ENCODE peak calls at places on chromosomes 5 and 9, in eight cellular contexts. One of them, this sample, is unnamed.

GRCh38 chr9:127522727-127523126 is 71.4 kb downstream of the LRSAM1 start:
- DNase-seq in H9: no peak
- DNase-seq in heart right ventricle: no peak
- DNase-seq in posterior vena cava: no peak
- DNase-seq in central memory CD4-positive, alpha-beta T cell: no peak
- DNase-seq in activated T-helper 9 cell treated with anti-CD3 and anti-CD28 coated beads, Interleukin-2, amount 50 U/mL, for 16 hours: no peak
- DNase-seq in NCI-H2171: no peak
- DNase-seq in epithelial cell of esophagus: peak; percentile 85
- DNase-seq in this sample: no peak

GRCh38 chr5:128844354-128844923 is 120.8 kb upstream of the SLC27A6 start:
- DNase-seq in H9: no peak
- DNase-seq in heart right ventricle: no peak
- DNase-seq in posterior vena cava: no peak
- DNase-seq in central memory CD4-positive, alpha-beta T cell: no peak
- DNase-seq in activated T-helper 9 cell treated with anti-CD3 and anti-CD28 coated beads, Interleukin-2, amount 50 U/mL, for 16 hours: no peak
- DNase-seq in NCI-H2171: no peak
- DNase-seq in epithelial cell of esophagus: peak; percentile 39
- DNase-seq in this sample: no peak

GRCh38 chr5:35803221-35803651 is 53.5 kb upstream of the IL7R start:
- DNase-seq in H9: peak; percentile 80
- DNase-seq in heart right ventricle: peak; percentile 12
- DNase-seq in posterior vena cava: no peak
- DNase-seq in central memory CD4-positive, alpha-beta T cell: peak; percentile 40
- DNase-seq in activated T-helper 9 cell treated with anti-CD3 and anti-CD28 coated beads, Interleukin-2, amount 50 U/mL, for 16 hours: no peak
- DNase-seq in NCI-H2171: peak; percentile 85
- DNase-seq in epithelial cell of esophagus: no peak
- DNase-seq in this sample: no peak

GRCh38 chr9:4382722-4383317 is 83.0 kb upstream of the GLIS3 start:
- DNase-seq in H9: no peak
- DNase-seq in heart right ventricle: no peak
- DNase-seq in posterior vena cava: no peak
- DNase-seq in central memory CD4-positive, alpha-beta T cell: peak; percentile 14
- DNase-seq in activated T-helper 9 cell treated with anti-CD3 and anti-CD28 coated beads, Interleukin-2, amount 50 U/mL, for 16 hours: no peak
- DNase-seq in NCI-H2171: peak; percentile 49
- DNase-seq in epithelial cell of esophagus: peak; percentile 54
- DNase-seq in this sample: no peak

GRCh38 chr5:95163079-95163478 is 121.8 kb downstream of the MCTP1 start:
- DNase-seq in H9: no peak
- DNase-seq in heart right ventricle: no peak
- DNase-seq in posterior vena cava: no peak
- DNase-seq in central memory CD4-positive, alpha-beta T cell: no peak
- DNase-seq in activated T-helper 9 cell treated with anti-CD3 and anti-CD28 coated beads, Interleukin-2, amount 50 U/mL, for 16 hours: no peak
- DNase-seq in NCI-H2171: no peak
- DNase-seq in epithelial cell of esophagus: no peak
- DNase-seq in this sample: no peak

GRCh38 chr5:141871870-141872269 is 6.3 kb downstream of the PCDH1 start:
- DNase-seq in H9: no peak
- DNase-seq in heart right ventricle: no peak
- DNase-seq in posterior vena cava: no peak
- DNase-seq in central memory CD4-positive, alpha-beta T cell: no peak
- DNase-seq in activated T-helper 9 cell treated with anti-CD3 and anti-CD28 coated beads, Interleukin-2, amount 50 U/mL, for 16 hours: no peak
- DNase-seq in NCI-H2171: no peak
- DNase-seq in epithelial cell of esophagus: no peak
- DNase-seq in this sample: no peak

GRCh38 chr5:149456597-149457392 is 77.7 kb upstream of the IL17B start:
- DNase-seq in H9: no peak
- DNase-seq in heart right ventricle: no peak
- DNase-seq in posterior vena cava: no peak
- DNase-seq in central memory CD4-positive, alpha-beta T cell: no peak
- DNase-seq in activated T-helper 9 cell treated with anti-CD3 and anti-CD28 coated beads, Interleukin-2, amount 50 U/mL, for 16 hours: no peak
- DNase-seq in NCI-H2171: no peak
- DNase-seq in epithelial cell of esophagus: no peak
- DNase-seq in this sample: no peak

GRCh38 chr9:113564804-113565237 is 101.3 kb downstream of the RGS3 start:
- DNase-seq in H9: peak; percentile 76
- DNase-seq in heart right ventricle: peak; percentile 79
- DNase-seq in posterior vena cava: peak; percentile 86
- DNase-seq in central memory CD4-positive, alpha-beta T cell: no peak
- DNase-seq in activated T-helper 9 cell treated with anti-CD3 and anti-CD28 coated beads, Interleukin-2, amount 50 U/mL, for 16 hours: no peak
- DNase-seq in NCI-H2171: peak; percentile 25
- DNase-seq in epithelial cell of esophagus: peak; percentile 73
- DNase-seq in this sample: no peak

GRCh38 chr5:135221187-135221473 is 177.9 kb downstream of the MACROH2A1 start:
- DNase-seq in H9: no peak
- DNase-seq in heart right ventricle: no peak
- DNase-seq in posterior vena cava: peak; percentile 12
- DNase-seq in central memory CD4-positive, alpha-beta T cell: no peak
- DNase-seq in activated T-helper 9 cell treated with anti-CD3 and anti-CD28 coated beads, Interleukin-2, amount 50 U/mL, for 16 hours: no peak
- DNase-seq in NCI-H2171: no peak
- DNase-seq in epithelial cell of esophagus: no peak
- DNase-seq in this sample: no peak

GRCh38 chr5:124402144-124402581 is 344.3 kb downstream of the ZNF608 start:
- DNase-seq in H9: no peak
- DNase-seq in heart right ventricle: no peak
- DNase-seq in posterior vena cava: no peak
- DNase-seq in central memory CD4-positive, alpha-beta T cell: no peak
- DNase-seq in activated T-helper 9 cell treated with anti-CD3 and anti-CD28 coated beads, Interleukin-2, amount 50 U/mL, for 16 hours: no peak
- DNase-seq in NCI-H2171: no peak
- DNase-seq in epithelial cell of esophagus: peak; percentile 58
- DNase-seq in this sample: no peak

GRCh38 chr9:112439171-112439570 is 47.5 kb upstream of the KIAA1958 start:
- DNase-seq in H9: no peak
- DNase-seq in heart right ventricle: no peak
- DNase-seq in posterior vena cava: no peak
- DNase-seq in central memory CD4-positive, alpha-beta T cell: no peak
- DNase-seq in activated T-helper 9 cell treated with anti-CD3 and anti-CD28 coated beads, Interleukin-2, amount 50 U/mL, for 16 hours: no peak
- DNase-seq in NCI-H2171: no peak
- DNase-seq in epithelial cell of esophagus: no peak
- DNase-seq in this sample: no peak

GRCh38 chr9:84670106-84670800 is 724 bp downstream of the NTRK2 start:
- DNase-seq in H9: peak; percentile 70
- DNase-seq in heart right ventricle: no peak
- DNase-seq in posterior vena cava: peak; percentile 83
- DNase-seq in central memory CD4-positive, alpha-beta T cell: no peak
- DNase-seq in activated T-helper 9 cell treated with anti-CD3 and anti-CD28 coated beads, Interleukin-2, amount 50 U/mL, for 16 hours: no peak
- DNase-seq in NCI-H2171: no peak
- DNase-seq in epithelial cell of esophagus: peak; percentile 8
- DNase-seq in this sample: no peak

GRCh38 chr5:38948501-38948900 is 102.7 kb downstream of the OSMR start:
- DNase-seq in H9: no peak
- DNase-seq in heart right ventricle: no peak
- DNase-seq in posterior vena cava: no peak
- DNase-seq in central memory CD4-positive, alpha-beta T cell: no peak
- DNase-seq in activated T-helper 9 cell treated with anti-CD3 and anti-CD28 coated beads, Interleukin-2, amount 50 U/mL, for 16 hours: no peak
- DNase-seq in NCI-H2171: no peak
- DNase-seq in epithelial cell of esophagus: no peak
- DNase-seq in this sample: no peak

GRCh38 chr5:173920024-173920753 is 32.0 kb downstream of the CPEB4 start:
- DNase-seq in H9: no peak
- DNase-seq in heart right ventricle: no peak
- DNase-seq in posterior vena cava: no peak
- DNase-seq in central memory CD4-positive, alpha-beta T cell: no peak
- DNase-seq in activated T-helper 9 cell treated with anti-CD3 and anti-CD28 coated beads, Interleukin-2, amount 50 U/mL, for 16 hours: no peak
- DNase-seq in NCI-H2171: no peak
- DNase-seq in epithelial cell of esophagus: no peak
- DNase-seq in this sample: no peak

GRCh38 chr9:36698984-36699383 is 126.3 kb downstream of the MELK start:
- DNase-seq in H9: no peak
- DNase-seq in heart right ventricle: no peak
- DNase-seq in posterior vena cava: no peak
- DNase-seq in central memory CD4-positive, alpha-beta T cell: no peak
- DNase-seq in activated T-helper 9 cell treated with anti-CD3 and anti-CD28 coated beads, Interleukin-2, amount 50 U/mL, for 16 hours: no peak
- DNase-seq in NCI-H2171: no peak
- DNase-seq in epithelial cell of esophagus: no peak
- DNase-seq in this sample: no peak

GRCh38 chr9:38689678-38690077 is 30.3 kb downstream of the FAM240B start:
- DNase-seq in H9: peak; percentile 80
- DNase-seq in heart right ventricle: no peak
- DNase-seq in posterior vena cava: no peak
- DNase-seq in central memory CD4-positive, alpha-beta T cell: no peak
- DNase-seq in activated T-helper 9 cell treated with anti-CD3 and anti-CD28 coated beads, Interleukin-2, amount 50 U/mL, for 16 hours: no peak
- DNase-seq in NCI-H2171: peak; percentile 92
- DNase-seq in epithelial cell of esophagus: no peak
- DNase-seq in this sample: no peak

GRCh38 chr5:87136733-87137132 is 130.9 kb upstream of the RASA1 start:
- DNase-seq in H9: no peak
- DNase-seq in heart right ventricle: no peak
- DNase-seq in posterior vena cava: no peak
- DNase-seq in central memory CD4-positive, alpha-beta T cell: no peak
- DNase-seq in activated T-helper 9 cell treated with anti-CD3 and anti-CD28 coated beads, Interleukin-2, amount 50 U/mL, for 16 hours: no peak
- DNase-seq in NCI-H2171: no peak
- DNase-seq in epithelial cell of esophagus: no peak
- DNase-seq in this sample: no peak

GRCh38 chr5:78361226-78361993 is 993 bp downstream of the SCAMP1 start:
- DNase-seq in H9: no peak
- DNase-seq in heart right ventricle: peak; percentile 66
- DNase-seq in posterior vena cava: no peak
- DNase-seq in central memory CD4-positive, alpha-beta T cell: no peak
- DNase-seq in activated T-helper 9 cell treated with anti-CD3 and anti-CD28 coated beads, Interleukin-2, amount 50 U/mL, for 16 hours: no peak
- DNase-seq in NCI-H2171: peak; percentile 62
- DNase-seq in epithelial cell of esophagus: peak; percentile 67
- DNase-seq in this sample: no peak

GRCh38 chr9:18705763-18706372 is 231.9 kb downstream of the ADAMTSL1 start:
- DNase-seq in H9: no peak
- DNase-seq in heart right ventricle: no peak
- DNase-seq in posterior vena cava: no peak
- DNase-seq in central memory CD4-positive, alpha-beta T cell: no peak
- DNase-seq in activated T-helper 9 cell treated with anti-CD3 and anti-CD28 coated beads, Interleukin-2, amount 50 U/mL, for 16 hours: no peak
- DNase-seq in NCI-H2171: no peak
- DNase-seq in epithelial cell of esophagus: no peak
- DNase-seq in this sample: no peak

GRCh38 chr5:112142769-112143270 is 276.3 kb downstream of the EPB41L4A start:
- DNase-seq in H9: no peak
- DNase-seq in heart right ventricle: peak; percentile 55
- DNase-seq in posterior vena cava: no peak
- DNase-seq in central memory CD4-positive, alpha-beta T cell: no peak
- DNase-seq in activated T-helper 9 cell treated with anti-CD3 and anti-CD28 coated beads, Interleukin-2, amount 50 U/mL, for 16 hours: no peak
- DNase-seq in NCI-H2171: no peak
- DNase-seq in epithelial cell of esophagus: peak; percentile 96
- DNase-seq in this sample: no peak

GRCh38 chr9:36118706-36119105 is 17.8 kb upstream of the GLIPR2 start:
- DNase-seq in H9: no peak
- DNase-seq in heart right ventricle: no peak
- DNase-seq in posterior vena cava: no peak
- DNase-seq in central memory CD4-positive, alpha-beta T cell: no peak
- DNase-seq in activated T-helper 9 cell treated with anti-CD3 and anti-CD28 coated beads, Interleukin-2, amount 50 U/mL, for 16 hours: no peak
- DNase-seq in NCI-H2171: no peak
- DNase-seq in epithelial cell of esophagus: no peak
- DNase-seq in this sample: no peak

GRCh38 chr5:56909294-56910122 is at the start of gene SETD9:
- DNase-seq in H9: peak; percentile 99
- DNase-seq in heart right ventricle: peak; percentile 98
- DNase-seq in posterior vena cava: peak; percentile 100
- DNase-seq in central memory CD4-positive, alpha-beta T cell: peak; percentile 75
- DNase-seq in activated T-helper 9 cell treated with anti-CD3 and anti-CD28 coated beads, Interleukin-2, amount 50 U/mL, for 16 hours: peak; percentile 86
- DNase-seq in NCI-H2171: peak; percentile 84
- DNase-seq in epithelial cell of esophagus: peak; percentile 98
- DNase-seq in this sample: peak; percentile 84

GRCh38 chr5:123951204-123951977 is 439.4 kb downstream of the CSNK1G3 start:
- DNase-seq in H9: no peak
- DNase-seq in heart right ventricle: no peak
- DNase-seq in posterior vena cava: no peak
- DNase-seq in central memory CD4-positive, alpha-beta T cell: no peak
- DNase-seq in activated T-helper 9 cell treated with anti-CD3 and anti-CD28 coated beads, Interleukin-2, amount 50 U/mL, for 16 hours: no peak
- DNase-seq in NCI-H2171: no peak
- DNase-seq in epithelial cell of esophagus: peak; percentile 93
- DNase-seq in this sample: no peak

GRCh38 chr5:33379757-33380156 is 61.0 kb upstream of the TARS1 start:
- DNase-seq in H9: peak; percentile 64
- DNase-seq in heart right ventricle: no peak
- DNase-seq in posterior vena cava: no peak
- DNase-seq in central memory CD4-positive, alpha-beta T cell: no peak
- DNase-seq in activated T-helper 9 cell treated with anti-CD3 and anti-CD28 coated beads, Interleukin-2, amount 50 U/mL, for 16 hours: no peak
- DNase-seq in NCI-H2171: no peak
- DNase-seq in epithelial cell of esophagus: peak; percentile 43
- DNase-seq in this sample: no peak

GRCh38 chr9:129225815-129226214 is 47.8 kb upstream of the IER5L start:
- DNase-seq in H9: peak; percentile 87
- DNase-seq in heart right ventricle: peak; percentile 90
- DNase-seq in posterior vena cava: peak; percentile 89
- DNase-seq in central memory CD4-positive, alpha-beta T cell: peak; percentile 34
- DNase-seq in activated T-helper 9 cell treated with anti-CD3 and anti-CD28 coated beads, Interleukin-2, amount 50 U/mL, for 16 hours: no peak
- DNase-seq in NCI-H2171: no peak
- DNase-seq in epithelial cell of esophagus: peak; percentile 63
- DNase-seq in this sample: peak; percentile 28

GRCh38 chr5:51484326-51484725 is 101.1 kb downstream of the ISL1 start:
- DNase-seq in H9: no peak
- DNase-seq in heart right ventricle: no peak
- DNase-seq in posterior vena cava: no peak
- DNase-seq in central memory CD4-positive, alpha-beta T cell: no peak
- DNase-seq in activated T-helper 9 cell treated with anti-CD3 and anti-CD28 coated beads, Interleukin-2, amount 50 U/mL, for 16 hours: no peak
- DNase-seq in NCI-H2171: no peak
- DNase-seq in epithelial cell of esophagus: peak; percentile 50
- DNase-seq in this sample: no peak

GRCh38 chr9:110156902-110157301 is 51.1 kb downstream of the C9orf152 start:
- DNase-seq in H9: no peak
- DNase-seq in heart right ventricle: no peak
- DNase-seq in posterior vena cava: no peak
- DNase-seq in central memory CD4-positive, alpha-beta T cell: peak; percentile 45
- DNase-seq in activated T-helper 9 cell treated with anti-CD3 and anti-CD28 coated beads, Interleukin-2, amount 50 U/mL, for 16 hours: no peak
- DNase-seq in NCI-H2171: no peak
- DNase-seq in epithelial cell of esophagus: no peak
- DNase-seq in this sample: no peak

GRCh38 chr5:19880430-19880829 is 107.6 kb downstream of the CDH18 start:
- DNase-seq in H9: no peak
- DNase-seq in heart right ventricle: no peak
- DNase-seq in posterior vena cava: no peak
- DNase-seq in central memory CD4-positive, alpha-beta T cell: no peak
- DNase-seq in activated T-helper 9 cell treated with anti-CD3 and anti-CD28 coated beads, Interleukin-2, amount 50 U/mL, for 16 hours: no peak
- DNase-seq in NCI-H2171: no peak
- DNase-seq in epithelial cell of esophagus: no peak
- DNase-seq in this sample: no peak

GRCh38 chr5:9479361-9479760 is 66.5 kb downstream of the SEMA5A start:
- DNase-seq in H9: no peak
- DNase-seq in heart right ventricle: no peak
- DNase-seq in posterior vena cava: no peak
- DNase-seq in central memory CD4-positive, alpha-beta T cell: no peak
- DNase-seq in activated T-helper 9 cell treated with anti-CD3 and anti-CD28 coated beads, Interleukin-2, amount 50 U/mL, for 16 hours: no peak
- DNase-seq in NCI-H2171: no peak
- DNase-seq in epithelial cell of esophagus: peak; percentile 58
- DNase-seq in this sample: no peak

GRCh38 chr5:167899490-167899889 is 392.0 kb upstream of the WWC1 start:
- DNase-seq in H9: no peak
- DNase-seq in heart right ventricle: no peak
- DNase-seq in posterior vena cava: no peak
- DNase-seq in central memory CD4-positive, alpha-beta T cell: no peak
- DNase-seq in activated T-helper 9 cell treated with anti-CD3 and anti-CD28 coated beads, Interleukin-2, amount 50 U/mL, for 16 hours: no peak
- DNase-seq in NCI-H2171: no peak
- DNase-seq in epithelial cell of esophagus: peak; percentile 58
- DNase-seq in this sample: no peak

GRCh38 chr5:10288600-10289213 is 19.0 kb downstream of the CMBL start:
- DNase-seq in H9: no peak
- DNase-seq in heart right ventricle: peak; percentile 48
- DNase-seq in posterior vena cava: no peak
- DNase-seq in central memory CD4-positive, alpha-beta T cell: no peak
- DNase-seq in activated T-helper 9 cell treated with anti-CD3 and anti-CD28 coated beads, Interleukin-2, amount 50 U/mL, for 16 hours: peak; percentile 5
- DNase-seq in NCI-H2171: peak; percentile 100
- DNase-seq in epithelial cell of esophagus: peak; percentile 75
- DNase-seq in this sample: peak; percentile 35

GRCh38 chr9:134365791-134366222 is 39.6 kb downstream of the RXRA start:
- DNase-seq in H9: peak; percentile 41
- DNase-seq in heart right ventricle: peak; percentile 62
- DNase-seq in posterior vena cava: no peak
- DNase-seq in central memory CD4-positive, alpha-beta T cell: no peak
- DNase-seq in activated T-helper 9 cell treated with anti-CD3 and anti-CD28 coated beads, Interleukin-2, amount 50 U/mL, for 16 hours: no peak
- DNase-seq in NCI-H2171: peak; percentile 97
- DNase-seq in epithelial cell of esophagus: peak; percentile 67
- DNase-seq in this sample: no peak

GRCh38 chr9:92438900-92439526 is 14.7 kb upstream of the OMD start:
- DNase-seq in H9: no peak
- DNase-seq in heart right ventricle: no peak
- DNase-seq in posterior vena cava: no peak
- DNase-seq in central memory CD4-positive, alpha-beta T cell: no peak
- DNase-seq in activated T-helper 9 cell treated with anti-CD3 and anti-CD28 coated beads, Interleukin-2, amount 50 U/mL, for 16 hours: no peak
- DNase-seq in NCI-H2171: no peak
- DNase-seq in epithelial cell of esophagus: peak; percentile 4
- DNase-seq in this sample: no peak

This sample was measured in activated T-cell treated with anti-CD3 and anti-CD28 coated beads, Interleukin-2, amount 50 U/mL, for 4 hours.